ENCODE peak calls at places on chromosomes 4 and X, in five cellular contexts. One of them, this sample, is unnamed.

GRCh38 chr4:74624351-74625151 is 169.8 kb downstream of the BTC start:
- ATAC-seq in foreskin keratinocyte: peak
- ATAC-seq in pancreas: peak
- ATAC-seq in sciatic nerve: no peak
- ATAC-seq in central memory CD8-positive, alpha-beta T cell: no peak
- ATAC-seq in this sample: peak

GRCh38 chr4:121736735-121737351 is 28.1 kb downstream of the SMIM43 start:
- ATAC-seq in foreskin keratinocyte: peak
- ATAC-seq in pancreas: peak
- ATAC-seq in sciatic nerve: peak
- ATAC-seq in central memory CD8-positive, alpha-beta T cell: no peak
- ATAC-seq in this sample: peak

GRCh38 chr4:4417886-4418285 is 31.0 kb downstream of the NSG1 start:
- ATAC-seq in foreskin keratinocyte: no peak
- ATAC-seq in pancreas: no peak
- ATAC-seq in sciatic nerve: no peak
- ATAC-seq in central memory CD8-positive, alpha-beta T cell: no peak
- ATAC-seq in this sample: no peak

GRCh38 chr4:13546855-13547562 is 2.7 kb upstream of the NKX3-2 start:
- ATAC-seq in foreskin keratinocyte: peak
- ATAC-seq in pancreas: peak
- ATAC-seq in sciatic nerve: no peak
- ATAC-seq in central memory CD8-positive, alpha-beta T cell: no peak
- ATAC-seq in this sample: no peak

GRCh38 chr4:139892973-139893736 is 227.5 kb downstream of the MGST2 start:
- ATAC-seq in foreskin keratinocyte: no peak
- ATAC-seq in pancreas: no peak
- ATAC-seq in sciatic nerve: no peak
- ATAC-seq in central memory CD8-positive, alpha-beta T cell: no peak
- ATAC-seq in this sample: no peak

GRCh38 chr4:150972592-150972991 is 42.5 kb downstream of the LRBA start:
- ATAC-seq in foreskin keratinocyte: no peak
- ATAC-seq in pancreas: no peak
- ATAC-seq in sciatic nerve: no peak
- ATAC-seq in central memory CD8-positive, alpha-beta T cell: no peak
- ATAC-seq in this sample: peak

GRCh38 chr4:112183252-112183651 is 38.0 kb downstream of the FAM241A start:
- ATAC-seq in foreskin keratinocyte: no peak
- ATAC-seq in pancreas: no peak
- ATAC-seq in sciatic nerve: no peak
- ATAC-seq in central memory CD8-positive, alpha-beta T cell: no peak
- ATAC-seq in this sample: no peak

GRCh38 chr4:94595880-94596483 is 144.2 kb downstream of the PDLIM5 start:
- ATAC-seq in foreskin keratinocyte: peak
- ATAC-seq in pancreas: peak
- ATAC-seq in sciatic nerve: peak
- ATAC-seq in central memory CD8-positive, alpha-beta T cell: no peak
- ATAC-seq in this sample: peak

GRCh38 chrX:140524556-140524955 is 19.7 kb upstream of the SOX3 start:
- ATAC-seq in foreskin keratinocyte: no peak
- ATAC-seq in pancreas: no peak
- ATAC-seq in sciatic nerve: no peak
- ATAC-seq in central memory CD8-positive, alpha-beta T cell: no peak
- ATAC-seq in this sample: no peak

GRCh38 chr4:25441519-25442117 is 64.6 kb downstream of the ANAPC4 start:
- ATAC-seq in foreskin keratinocyte: peak
- ATAC-seq in pancreas: peak
- ATAC-seq in sciatic nerve: peak
- ATAC-seq in central memory CD8-positive, alpha-beta T cell: no peak
- ATAC-seq in this sample: peak

GRCh38 chrX:155755706-155756337 is 125.3 kb upstream of the VAMP7 start:
- ATAC-seq in foreskin keratinocyte: no peak
- ATAC-seq in pancreas: no peak
- ATAC-seq in sciatic nerve: no peak
- ATAC-seq in central memory CD8-positive, alpha-beta T cell: no peak
- ATAC-seq in this sample: no peak

GRCh38 chr4:183738081-183738673 is 79.1 kb downstream of the TRAPPC11 start:
- ATAC-seq in foreskin keratinocyte: peak
- ATAC-seq in pancreas: no peak
- ATAC-seq in sciatic nerve: no peak
- ATAC-seq in central memory CD8-positive, alpha-beta T cell: no peak
- ATAC-seq in this sample: no peak

GRCh38 chrX:48826876-48827653 is 752 bp downstream of the ERAS start:
- ATAC-seq in foreskin keratinocyte: no peak
- ATAC-seq in pancreas: no peak
- ATAC-seq in sciatic nerve: no peak
- ATAC-seq in central memory CD8-positive, alpha-beta T cell: no peak
- ATAC-seq in this sample: no peak

GRCh38 chrX:13283512-13283911 is 36.3 kb downstream of the ATXN3L start:
- ATAC-seq in foreskin keratinocyte: no peak
- ATAC-seq in pancreas: no peak
- ATAC-seq in sciatic nerve: no peak
- ATAC-seq in central memory CD8-positive, alpha-beta T cell: no peak
- ATAC-seq in this sample: no peak

GRCh38 chr4:78692815-78693156 is 83.4 kb upstream of the BMP2K start:
- ATAC-seq in foreskin keratinocyte: no peak
- ATAC-seq in pancreas: no peak
- ATAC-seq in sciatic nerve: no peak
- ATAC-seq in central memory CD8-positive, alpha-beta T cell: no peak
- ATAC-seq in this sample: no peak

GRCh38 chr4:82851902-82852750 is 38.8 kb downstream of the SEC31A start:
- ATAC-seq in foreskin keratinocyte: peak
- ATAC-seq in pancreas: peak
- ATAC-seq in sciatic nerve: no peak
- ATAC-seq in central memory CD8-positive, alpha-beta T cell: no peak
- ATAC-seq in this sample: peak

GRCh38 chr4:152454398-152455011 is 81.4 kb downstream of the FBXW7 start:
- ATAC-seq in foreskin keratinocyte: peak
- ATAC-seq in pancreas: peak
- ATAC-seq in sciatic nerve: no peak
- ATAC-seq in central memory CD8-positive, alpha-beta T cell: no peak
- ATAC-seq in this sample: peak

GRCh38 chr4:87188063-87188462 is 32.4 kb downstream of the KLHL8 start:
- ATAC-seq in foreskin keratinocyte: no peak
- ATAC-seq in pancreas: no peak
- ATAC-seq in sciatic nerve: no peak
- ATAC-seq in central memory CD8-positive, alpha-beta T cell: no peak
- ATAC-seq in this sample: peak

GRCh38 chr4:60884545-60884944 is 315.6 kb upstream of the ADGRL3 start:
- ATAC-seq in foreskin keratinocyte: no peak
- ATAC-seq in pancreas: no peak
- ATAC-seq in sciatic nerve: no peak
- ATAC-seq in central memory CD8-positive, alpha-beta T cell: no peak
- ATAC-seq in this sample: no peak

This sample was measured in SK-N-SH treated with all-trans-retinoic acid at 6 μM for 48 hours.